ENCODE peak calls at places on chromosomes 13 and 19, in five cellular contexts. One of them, this sample, is unnamed.

GRCh38 chr13:112888238-112889111 is 80.5 kb upstream of the MCF2L start:
- DNase-seq in neural crest cell: no peak
- DNase-seq in coronary artery: no peak
- DNase-seq in ascending aorta: no peak
- DNase-seq in lower leg skin: no peak
- DNase-seq in this sample: no peak

GRCh38 chr19:2353159-2353894 is 6.7 kb upstream of the TMPRSS9 start:
- DNase-seq in neural crest cell: no peak
- DNase-seq in coronary artery: no peak
- DNase-seq in ascending aorta: no peak
- DNase-seq in lower leg skin: no peak
- DNase-seq in this sample: peak

GRCh38 chr13:41085961-41086360 is 24.7 kb downstream of the WBP4 start:
- DNase-seq in lower leg skin: no peak
- DNase-seq in coronary artery: no peak
- DNase-seq in ascending aorta: no peak
- DNase-seq in neural crest cell: no peak
- DNase-seq in this sample: no peak

GRCh38 chr13:32947886-32948285 is 68.3 kb upstream of the KL start:
- DNase-seq in ascending aorta: no peak
- DNase-seq in coronary artery: no peak
- DNase-seq in neural crest cell: no peak
- DNase-seq in lower leg skin: no peak
- DNase-seq in this sample: no peak

GRCh38 chr19:39731685-39732084 is 6.1 kb downstream of the CLC start:
- DNase-seq in coronary artery: no peak
- DNase-seq in lower leg skin: no peak
- DNase-seq in ascending aorta: no peak
- DNase-seq in neural crest cell: no peak
- DNase-seq in this sample: no peak

GRCh38 chr19:19463348-19464117 is 51.8 kb downstream of the TSSK6 start:
- DNase-seq in coronary artery: no peak
- DNase-seq in ascending aorta: peak
- DNase-seq in lower leg skin: no peak
- DNase-seq in neural crest cell: no peak
- DNase-seq in this sample: no peak

GRCh38 chr13:101576452-101576851 is 124.0 kb downstream of the ITGBL1 start:
- DNase-seq in neural crest cell: no peak
- DNase-seq in lower leg skin: no peak
- DNase-seq in coronary artery: no peak
- DNase-seq in ascending aorta: no peak
- DNase-seq in this sample: no peak

GRCh38 chr13:95749545-95749944 is 72.6 kb downstream of the DNAJC3 start:
- DNase-seq in neural crest cell: no peak
- DNase-seq in coronary artery: no peak
- DNase-seq in ascending aorta: no peak
- DNase-seq in lower leg skin: no peak
- DNase-seq in this sample: no peak

GRCh38 chr13:72186730-72187422 is 319.9 kb upstream of the DACH1 start:
- DNase-seq in coronary artery: no peak
- DNase-seq in neural crest cell: no peak
- DNase-seq in lower leg skin: no peak
- DNase-seq in ascending aorta: no peak
- DNase-seq in this sample: no peak

GRCh38 chr19:33815410-33816340 is 19.0 kb downstream of the KCTD15 start:
- DNase-seq in ascending aorta: peak
- DNase-seq in neural crest cell: no peak
- DNase-seq in coronary artery: no peak
- DNase-seq in lower leg skin: peak
- DNase-seq in this sample: no peak

GRCh38 chr13:38872693-38873092 is 117.9 kb downstream of the STOML3 start:
- DNase-seq in ascending aorta: no peak
- DNase-seq in neural crest cell: peak
- DNase-seq in lower leg skin: no peak
- DNase-seq in coronary artery: no peak
- DNase-seq in this sample: no peak

GRCh38 chr13:22047082-22047784 is 376.4 kb downstream of the FGF9 start:
- DNase-seq in coronary artery: no peak
- DNase-seq in neural crest cell: no peak
- DNase-seq in ascending aorta: no peak
- DNase-seq in lower leg skin: no peak
- DNase-seq in this sample: no peak

GRCh38 chr19:14475251-14476073 is at the start of gene PTGER1:
- DNase-seq in coronary artery: no peak
- DNase-seq in lower leg skin: no peak
- DNase-seq in ascending aorta: no peak
- DNase-seq in neural crest cell: no peak
- DNase-seq in this sample: no peak
- TF ChIP-seq CTCF in coronary artery: no peak
- TF ChIP-seq CTCF in lower leg skin: no peak
- TF ChIP-seq CTCF in ascending aorta: peak
- TF ChIP-seq CTCF in neural crest cell: peak
- TF ChIP-seq CTCF in this sample: peak

DNA sequence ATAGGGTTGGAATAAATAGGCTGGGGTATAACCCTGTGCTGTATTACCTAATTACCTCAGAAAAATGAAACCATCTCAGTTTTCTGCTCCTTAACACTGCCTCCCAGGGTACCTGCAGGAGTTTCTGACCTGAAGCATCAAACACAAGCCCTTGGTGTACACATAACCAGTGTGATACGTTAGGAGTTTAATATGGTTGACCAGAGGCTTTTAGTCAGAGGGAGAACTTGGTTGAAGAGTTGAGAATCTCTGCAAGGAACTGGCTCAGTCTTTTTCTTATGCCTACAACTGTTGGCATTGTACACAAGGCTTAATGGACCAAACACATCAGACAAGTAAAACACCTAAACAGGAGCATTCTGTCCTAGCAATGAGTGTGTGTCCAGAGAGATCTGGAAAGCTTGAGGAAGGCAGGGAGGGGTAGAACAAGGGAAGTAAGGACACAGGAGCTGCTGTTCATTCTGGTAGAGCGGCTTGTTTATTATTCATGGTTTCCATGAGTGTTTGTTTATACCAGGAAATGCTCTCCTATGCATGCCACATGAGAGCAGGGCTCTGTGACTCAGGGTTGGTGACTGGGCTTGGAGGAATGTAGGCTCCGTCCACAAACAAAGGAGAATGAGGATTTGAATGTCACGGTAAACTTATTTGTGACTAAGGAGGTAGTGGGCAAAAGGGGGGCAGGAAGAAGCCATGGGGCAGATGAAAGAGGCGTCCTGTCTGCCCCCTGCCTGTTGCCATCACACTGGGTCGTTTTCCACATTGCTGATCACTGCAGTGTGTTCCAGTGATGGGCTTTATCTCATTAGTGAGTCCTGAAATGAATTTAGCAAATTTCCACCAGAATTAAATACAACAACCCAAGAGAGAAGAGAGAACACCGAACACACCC is 11.9 kb upstream of the SPATA13 start:
- DNase-seq in coronary artery: no peak
- DNase-seq in ascending aorta: no peak
- DNase-seq in neural crest cell: no peak
- DNase-seq in lower leg skin: no peak
- DNase-seq in this sample: no peak
- TF ChIP-seq CTCF in coronary artery: no peak
- TF ChIP-seq CTCF in ascending aorta: no peak
- TF ChIP-seq CTCF in neural crest cell: no peak
- TF ChIP-seq CTCF in lower leg skin: no peak
- TF ChIP-seq CTCF in this sample: peak

DNA sequence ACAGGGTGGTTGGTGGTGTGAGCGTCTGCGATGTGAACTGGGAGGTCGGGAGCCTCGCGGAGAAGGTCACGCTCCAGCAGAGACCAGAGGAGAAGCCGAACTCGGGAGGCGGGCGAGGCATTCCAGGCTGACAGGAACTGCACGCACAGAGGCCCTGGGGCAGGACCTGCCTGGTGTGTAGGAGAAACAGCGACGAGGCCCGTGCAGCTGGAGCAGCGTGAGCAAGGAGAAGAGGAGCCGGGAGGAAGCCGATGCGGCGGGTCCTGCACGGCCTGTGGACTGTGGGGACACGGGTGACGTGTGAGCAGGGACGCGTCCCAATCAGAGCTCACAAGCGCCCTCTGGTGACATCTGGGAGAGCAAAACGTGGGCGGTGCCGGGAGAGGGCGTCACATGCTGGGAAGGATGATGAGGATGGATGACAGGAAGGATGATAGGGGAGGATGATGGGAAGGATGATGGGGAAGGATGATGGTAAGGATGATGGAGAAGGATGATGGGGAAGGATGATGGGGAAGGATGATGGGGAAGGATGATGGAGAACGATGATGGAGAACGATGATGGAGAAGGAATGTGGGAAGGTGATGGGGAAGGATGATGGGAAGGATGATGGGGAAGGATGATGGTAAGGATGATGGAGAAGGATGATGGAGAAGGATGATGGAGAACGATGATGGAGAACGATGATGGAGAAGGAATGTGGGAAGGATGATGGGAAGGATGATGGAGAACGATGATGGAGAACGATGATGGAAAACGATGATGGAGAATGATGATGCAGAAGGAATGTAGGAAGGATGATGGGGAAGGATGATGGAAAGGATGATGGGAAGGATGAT is 16.1 kb upstream of the MADCAM1 start:
- DNase-seq in lower leg skin: peak
- DNase-seq in coronary artery: no peak
- DNase-seq in neural crest cell: peak
- DNase-seq in ascending aorta: peak
- DNase-seq in this sample: peak
- TF ChIP-seq CTCF in lower leg skin: peak
- TF ChIP-seq CTCF in coronary artery: no peak
- TF ChIP-seq CTCF in neural crest cell: peak
- TF ChIP-seq CTCF in ascending aorta: peak
- TF ChIP-seq CTCF in this sample: peak

GRCh38 chr19:52603558-52604207 is 33.6 kb downstream of the ZNF701 start:
- DNase-seq in lower leg skin: peak
- DNase-seq in ascending aorta: peak
- DNase-seq in coronary artery: no peak
- DNase-seq in neural crest cell: no peak
- DNase-seq in this sample: no peak

GRCh38 chr19:52599241-52599640 is 29.2 kb downstream of the ZNF701 start:
- DNase-seq in neural crest cell: no peak
- DNase-seq in coronary artery: no peak
- DNase-seq in ascending aorta: no peak
- DNase-seq in lower leg skin: no peak
- DNase-seq in this sample: no peak

GRCh38 chr19:52602931-52603330 is 32.8 kb downstream of the ZNF701 start:
- DNase-seq in ascending aorta: no peak
- DNase-seq in neural crest cell: no peak
- DNase-seq in coronary artery: no peak
- DNase-seq in lower leg skin: no peak
- DNase-seq in this sample: no peak

GRCh38 chr19:52600639-52601024 is 30.5 kb downstream of the ZNF701 start:
- DNase-seq in ascending aorta: no peak
- DNase-seq in neural crest cell: no peak
- DNase-seq in coronary artery: no peak
- DNase-seq in lower leg skin: peak
- DNase-seq in this sample: no peak

GRCh38 chr19:52601025-52601973 is 31.2 kb downstream of the ZNF701 start:
- DNase-seq in lower leg skin: peak
- DNase-seq in coronary artery: peak
- DNase-seq in ascending aorta: peak
- DNase-seq in neural crest cell: peak
- DNase-seq in this sample: peak
- TF ChIP-seq CTCF in lower leg skin: no peak
- TF ChIP-seq CTCF in coronary artery: peak
- TF ChIP-seq CTCF in ascending aorta: peak
- TF ChIP-seq CTCF in neural crest cell: peak
- TF ChIP-seq CTCF in this sample: peak

This sample was measured in osteocyte.